ENCODE peak calls at places on chromosomes 12 and 14, in five cellular contexts. R, K, W, U and P are unnamed samples.

GRCh38 chr12:106644335-106645073 is 61.7 kb downstream of the RFX4 start:
- DNase-seq in K (no peak), U (no peak), R (no peak), W (no peak), P (no peak)

GRCh38 chr14:100105357-100106169 is 40.3 kb downstream of the EVL start:
- DNase-seq in R (no peak), W (no peak), K (no peak), U (no peak), P (no peak)

GRCh38 chr14:28577711-28578131 is 188.9 kb upstream of the FOXG1 start:
- DNase-seq in R (no peak), W (peak), U (peak), K (no peak), P (no peak)

GRCh38 chr14:105364100-105364708 is 34.1 kb upstream of the TEX22 start:
- DNase-seq in U (no peak), W (peak), R (no peak), K (peak), P (peak)

GRCh38 chr14:101451166-101451565 is 110.1 kb upstream of the DIO3 start:
- DNase-seq in W (no peak), K (no peak), R (no peak), U (no peak), P (no peak)

GRCh38 chr12:81070846-81071245 is 7.0 kb upstream of the ACSS3 start:
- DNase-seq in K (no peak), U (no peak), R (no peak), W (peak), P (peak)

GRCh38 chr12:67161322-67161918 is 107.7 kb upstream of the CAND1 start:
- DNase-seq in U (peak), R (peak), K (peak), W (peak), P (peak)

GRCh38 chr14:76726551-76726961 is 34.7 kb upstream of the VASH1 start:
- DNase-seq in R (no peak), W (no peak), U (no peak), K (no peak), P (no peak)

GRCh38 chr14:81330619-81331122 is 69.5 kb downstream of the STON2 start:
- DNase-seq in R (no peak), K (no peak), U (no peak), W (no peak), P (no peak)

GRCh38 chr14:22305563-22306127 is 283.4 kb downstream of the DAD1 start:
- DNase-seq in W (no peak), U (no peak), K (peak), R (no peak), P (no peak)

GRCh38 chr12:92146865-92147264 is 1.2 kb upstream of the BTG1 start:
- DNase-seq in U (no peak), K (no peak), W (no peak), R (no peak), P (peak)

GRCh38 chr14:104856869-104857860 is 7.9 kb upstream of the CEP170B start:
- DNase-seq in K (no peak), W (no peak), R (peak), U (no peak), P (no peak)

GRCh38 chr12:111209779-111210178 is 159.1 kb downstream of the PHETA1 start:
- DNase-seq in U (no peak), W (no peak), K (no peak), R (no peak), P (no peak)

GRCh38 chr12:29164477-29165163 is 15.5 kb downstream of the FAR2 start:
- DNase-seq in W (peak), R (no peak), U (peak), K (peak), P (peak)

GRCh38 chr12:31626270-31626669 is 33.2 kb upstream of the ETFBKMT start:
- DNase-seq in W (no peak), K (no peak), U (no peak), R (no peak), P (no peak)

GRCh38 chr12:52519826-52520662 is at the start of gene KRT5:
- DNase-seq in W (no peak), U (no peak), K (no peak), R (no peak), P (no peak)

GRCh38 chr14:73462078-73462715 is 3.9 kb upstream of the NUMB start:
- DNase-seq in W (peak), R (peak), U (peak), K (peak), P (peak)

GRCh38 chr14:74922752-74923401 is at the start of gene RPS6KL1:
- DNase-seq in W (peak), K (peak), R (peak), U (peak), P (peak)

GRCh38 chr14:89401783-89402182 is 15.2 kb downstream of the FOXN3 start:
- DNase-seq in U (no peak), W (no peak), K (no peak), R (no peak), P (no peak)

GRCh38 chr12:34398706-34399630 is 376.7 kb downstream of the ALG10 start:
- DNase-seq in U (no peak), R (no peak), K (no peak), W (no peak), P (no peak)

GRCh38 chr14:58712357-58712756 is 74.6 kb downstream of the DACT1 start:
- DNase-seq in R (no peak), K (peak), W (peak), U (no peak), P (no peak)

GRCh38 chr14:80844872-80845271 is 96.7 kb downstream of the CEP128 start:
- DNase-seq in U (no peak), K (no peak), R (no peak), W (no peak), P (no peak)

GRCh38 chr14:52076334-52076733 is 7.5 kb upstream of the NID2 start:
- DNase-seq in R (no peak), W (peak), U (peak), K (peak), P (peak)

GRCh38 chr14:28784262-28785021 is 17.9 kb downstream of the FOXG1 start:
- DNase-seq in U (no peak), K (no peak), W (no peak), R (peak), P (no peak)

GRCh38 chr12:12719496-12719895 is 2.3 kb downstream of the CDKN1B start:
- DNase-seq in R (no peak), W (peak), K (no peak), U (peak), P (peak)

GRCh38 chr14:78921856-78922255 is 751.7 kb downstream of the NRXN3 start:
- DNase-seq in U (peak), R (no peak), W (peak), K (peak), P (peak)

GRCh38 chr12:101172316-101172715 is 37.7 kb downstream of the SLC5A8 start:
- DNase-seq in K (peak), R (peak), U (no peak), W (peak), P (peak)

GRCh38 chr12:110367209-110367864 is 36.2 kb downstream of the ANAPC7 start:
- DNase-seq in W (no peak), K (peak), R (peak), U (no peak), P (no peak)

DNA sequence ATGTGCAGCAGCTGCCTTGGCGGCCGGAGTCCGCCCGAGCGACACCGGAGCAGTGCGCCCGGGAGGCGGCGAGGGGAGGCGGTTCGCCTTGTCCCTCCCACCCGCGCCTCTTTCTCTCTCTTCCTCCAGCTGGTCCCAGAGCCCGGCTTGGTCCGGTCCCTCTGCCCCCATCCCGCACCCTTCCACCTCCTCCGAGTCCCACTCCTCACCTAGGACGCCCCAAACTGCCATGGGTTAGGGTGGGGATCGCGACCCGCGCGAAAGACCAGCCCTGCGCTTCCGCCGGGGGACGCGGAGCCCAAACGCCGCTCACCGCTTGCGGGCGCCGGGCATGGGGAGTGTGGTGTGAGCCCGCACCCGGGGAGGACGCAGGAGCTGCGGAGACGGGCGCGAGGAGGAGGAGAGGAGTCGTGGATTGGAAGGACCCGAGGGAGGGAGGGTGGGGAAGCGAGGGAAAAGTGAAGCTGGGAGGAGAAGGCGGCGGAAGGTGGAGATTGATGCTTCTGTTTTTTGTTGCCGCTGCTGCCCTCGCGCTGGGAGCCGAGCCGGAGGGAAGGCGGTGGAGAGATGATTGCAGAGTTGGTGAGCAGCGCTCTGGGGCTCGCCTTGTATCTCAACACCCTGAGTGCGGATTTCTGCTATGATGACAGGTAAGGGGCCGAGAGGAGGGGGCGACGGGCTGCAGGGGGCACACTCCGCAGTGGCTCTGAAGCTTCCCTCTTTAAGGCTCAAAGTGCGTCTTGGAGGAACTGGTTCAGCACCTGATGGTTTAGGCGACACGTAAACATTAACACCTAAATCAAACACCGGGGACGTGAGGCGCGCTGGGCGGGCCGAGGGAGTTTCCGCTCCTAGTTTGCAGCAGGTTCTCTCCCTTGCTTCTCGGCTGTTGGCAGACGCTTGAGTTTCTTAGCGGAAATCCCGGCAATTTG is 580 bp downstream of the TMTC2 start:
- DNase-seq in U (no peak), R (peak), W (peak), K (peak), P (peak)
- H3K4me2 ChIP-seq in U (peak), R (peak), W (peak), K (peak), P (peak)

GRCh38 chr12:95213119-95213518 is 4.1 kb downstream of the FGD6 start:
- DNase-seq in K (no peak), U (no peak), R (no peak), W (no peak), P (no peak)

GRCh38 chr12:95215925-95216324 is 1.3 kb downstream of the FGD6 start:
- DNase-seq in W (peak), R (no peak), U (peak), K (peak), P (peak)

GRCh38 chr12:95213928-95214327 is 3.3 kb downstream of the FGD6 start:
- DNase-seq in K (no peak), W (no peak), R (no peak), U (peak), P (no peak)

GRCh38 chr12:95212576-95212975 is 4.7 kb downstream of the FGD6 start:
- DNase-seq in K (no peak), U (peak), W (peak), R (no peak), P (peak)

GRCh38 chr12:95214466-95214865 is 2.8 kb downstream of the FGD6 start:
- DNase-seq in R (no peak), K (no peak), U (peak), W (no peak), P (no peak)
- H3K4me2 ChIP-seq in R (peak), K (no peak), U (no peak), W (no peak), P (no peak)

DNA sequence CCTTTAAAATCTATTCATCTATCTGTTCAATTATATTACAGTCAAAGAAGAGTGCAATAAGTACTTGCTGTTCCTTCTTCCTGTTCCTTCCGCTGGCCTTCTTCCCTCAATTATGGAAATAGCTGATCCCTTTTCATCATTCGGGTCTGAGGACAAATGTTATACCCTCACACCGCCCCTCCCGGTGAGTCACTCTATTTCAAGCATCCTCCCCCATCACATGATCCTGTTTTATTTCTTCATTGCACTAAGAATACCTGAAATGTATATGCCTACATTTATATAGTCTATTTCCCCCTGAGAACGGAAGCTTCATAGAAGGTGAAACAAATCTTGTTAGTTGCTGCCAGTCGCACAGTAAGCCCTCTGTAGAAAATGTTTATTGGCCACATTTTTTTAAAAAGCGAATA is 2.5 kb downstream of the SLC38A1 start:
- DNase-seq in R (peak), U (peak), K (peak), W (peak), P (peak)
- H3K4me2 ChIP-seq in R (peak), U (peak), K (peak), W (peak), P (peak)

DNA sequence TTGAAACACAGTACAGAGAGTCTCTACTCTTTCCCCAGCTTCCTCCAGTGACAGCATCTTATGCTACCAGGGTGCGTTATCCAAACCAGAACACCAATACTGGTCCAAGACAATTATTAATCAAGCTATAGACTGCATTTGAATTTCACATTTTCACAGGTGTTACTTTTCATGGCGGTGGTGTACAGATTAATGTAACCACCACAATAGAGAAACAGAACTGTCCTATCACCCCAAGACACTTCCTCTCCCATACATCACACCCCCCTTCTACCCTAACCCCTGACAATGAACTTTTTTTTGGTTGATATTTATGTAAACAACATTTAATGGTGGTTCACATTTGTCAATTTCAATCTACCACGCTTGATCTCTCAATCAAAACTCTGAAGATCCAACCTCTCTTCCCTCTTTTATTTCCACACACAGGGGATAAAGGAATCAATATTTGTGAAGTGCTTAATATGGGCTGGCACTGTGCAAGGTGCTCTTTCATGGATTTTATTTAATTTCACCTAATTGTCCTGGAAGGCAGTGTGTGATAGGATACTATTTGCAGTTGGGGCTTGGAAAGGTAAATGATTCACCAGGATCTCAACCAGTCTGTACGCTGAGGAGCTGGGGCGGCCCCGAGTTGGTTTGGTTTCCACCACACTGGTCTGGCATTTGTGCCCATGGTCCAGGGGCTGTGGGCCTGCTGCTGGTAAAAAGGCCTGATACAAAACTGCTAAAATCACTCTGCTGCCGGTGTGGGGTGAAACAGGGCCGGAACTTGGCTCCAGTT is 54.6 kb upstream of the DICER1 start:
- DNase-seq in K (no peak), U (no peak), R (no peak), W (no peak), P (no peak)
- H3K4me2 ChIP-seq in K (no peak), U (no peak), R (no peak), W (no peak), P (no peak)

GRCh38 chr12:122402264-122402663 is 20.2 kb downstream of the CLIP1 start:
- DNase-seq in R (no peak), W (no peak), U (no peak), K (no peak), P (no peak)
- H3K4me2 ChIP-seq in R (no peak), W (no peak), U (no peak), K (no peak), P (no peak)

GRCh38 chr12:15627995-15628945 is 160.9 kb downstream of the EPS8 start:
- DNase-seq in K (peak), U (peak), W (peak), R (no peak), P (peak)

GRCh38 chr12:15632708-15633107 is 156.5 kb downstream of the EPS8 start:
- DNase-seq in R (no peak), U (no peak), W (peak), K (no peak), P (peak)

GRCh38 chr12:15631007-15631715 is 158.0 kb downstream of the EPS8 start:
- DNase-seq in R (no peak), K (no peak), W (no peak), U (no peak), P (no peak)

GRCh38 chr12:15629761-15630160 is 159.4 kb downstream of the EPS8 start:
- DNase-seq in K (peak), R (no peak), U (peak), W (peak), P (peak)

DNA sequence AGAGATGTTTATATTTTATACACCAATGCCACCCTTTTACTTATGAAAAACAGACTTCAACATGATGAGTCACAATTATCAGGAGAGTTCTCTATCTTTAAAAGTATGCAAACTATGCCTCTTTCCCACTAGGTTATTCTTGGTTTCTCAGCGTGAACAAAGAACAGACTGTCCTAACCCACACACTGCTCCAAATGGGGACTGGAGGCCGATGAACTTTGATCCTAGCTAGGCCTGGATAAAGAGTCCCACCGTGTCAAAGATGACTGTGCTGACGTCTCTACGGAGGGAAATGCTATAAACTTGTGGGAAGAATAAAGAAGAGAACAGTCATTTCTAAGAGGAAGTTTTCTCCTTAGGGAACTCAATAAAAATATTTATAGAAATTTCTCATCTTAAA is 160.1 kb downstream of the EPS8 start:
- DNase-seq in R (peak), U (peak), K (peak), W (peak), P (peak)
- H3K4me2 ChIP-seq in R (peak), U (peak), K (peak), W (peak), P (peak)

DNA sequence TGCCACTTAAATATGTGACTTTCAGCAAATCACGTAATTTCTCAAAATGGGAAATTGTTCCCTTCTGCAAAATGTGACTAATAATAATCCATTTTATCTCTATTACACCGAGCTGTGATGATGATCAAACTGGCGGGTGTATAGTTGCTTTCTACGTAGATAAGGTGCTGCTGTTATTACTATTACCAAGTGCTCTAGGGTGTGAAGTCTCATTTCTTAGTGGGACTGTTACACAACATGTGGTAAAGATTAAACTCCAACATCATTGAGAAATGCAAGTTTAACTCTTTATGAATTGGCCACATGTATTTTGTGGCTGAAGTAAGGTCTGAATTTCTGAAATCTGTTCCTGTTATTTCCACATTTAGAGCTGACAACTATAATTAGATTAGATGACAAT is 157.1 kb downstream of the MYRFL start:
- DNase-seq in U (no peak), W (peak), K (no peak), R (no peak), P (peak)
- H3K4me2 ChIP-seq in U (no peak), W (no peak), K (no peak), R (no peak), P (no peak)

GRCh38 chr12:131494741-131495524 is 216.0 kb upstream of the SFSWAP start:
- DNase-seq in U (no peak), W (no peak), R (no peak), K (no peak), P (no peak)

GRCh38 chr12:131505561-131505960 is 205.3 kb upstream of the SFSWAP start:
- DNase-seq in U (no peak), W (no peak), R (no peak), K (no peak), P (no peak)

GRCh38 chr12:131499864-131500190 is 211.1 kb upstream of the SFSWAP start:
- DNase-seq in U (no peak), K (no peak), W (no peak), R (no peak), P (no peak)

GRCh38 chr12:131499160-131499863 is 211.6 kb upstream of the SFSWAP start:
- DNase-seq in K (no peak), R (no peak), U (no peak), W (no peak), P (peak)

DNA sequence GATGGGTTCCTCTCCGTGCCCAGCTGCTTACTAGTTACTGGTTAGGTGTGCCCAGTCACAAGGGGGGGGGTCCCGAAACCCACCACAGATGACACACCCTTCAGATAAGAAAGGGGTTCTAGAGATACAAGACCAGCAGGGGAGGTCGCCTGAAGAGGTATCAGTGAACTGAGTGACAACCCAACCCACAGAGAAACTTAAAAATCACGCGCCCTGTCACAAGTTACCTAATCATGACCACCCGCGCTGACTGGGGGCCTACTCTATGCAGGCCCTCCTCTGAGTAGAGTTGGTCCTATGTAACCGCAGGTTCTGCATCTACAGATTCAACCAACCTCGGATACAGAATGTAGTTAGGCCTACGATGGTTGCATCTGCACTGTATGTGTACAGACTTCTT is 210.3 kb upstream of the SFSWAP start:
- DNase-seq in U (no peak), K (no peak), R (no peak), W (no peak), P (no peak)
- H3K4me2 ChIP-seq in U (no peak), K (no peak), R (no peak), W (no peak), P (no peak)